ENCODE peak calls at places on chromosome 1, in ten cellular contexts. S, M, B, Y, V, J, D, I, H and C are unnamed samples. For H3K4me1, the result is how much of the 10 kb centered on the place peaks cover.

GRCh38 chr1:89260042-89260441 is 12.6 kb downstream of the GBP5 start:
- DNase-seq in S (no peak), M (no peak), B (no peak), Y (no peak), V (no peak), J (no peak), D (no peak), I (no peak), H (no peak), C (no peak)

GRCh38 chr1:62325076-62325475 is 5.8 kb upstream of the KANK4 start:
- DNase-seq in S (no peak), M (no peak), B (no peak), Y (no peak), V (no peak), J (no peak), D (no peak), I (no peak), H (no peak), C (peak)

GRCh38 chr1:34987018-34987417 is 1.9 kb upstream of the TMEM35B start:
- DNase-seq in S (no peak), M (no peak), B (no peak), Y (no peak), V (no peak), J (no peak), D (no peak), I (no peak), H (no peak), C (no peak)

GRCh38 chr1:2589331-2590232 is 3.0 kb downstream of the PRXL2B start:
- DNase-seq in S (no peak), M (no peak), B (no peak), Y (no peak), V (no peak), J (no peak), D (no peak), I (no peak), H (no peak), C (no peak)

GRCh38 chr1:205774277-205775014 is 836 bp downstream of the RAB29 start:
- DNase-seq in S (no peak), M (no peak), B (peak), Y (peak), V (no peak), J (no peak), D (no peak), I (no peak), H (peak), C (no peak)

GRCh38 chr1:170967042-170967910 is 31.9 kb downstream of the MROH9 start:
- DNase-seq in S (peak), M (no peak), B (no peak), Y (peak), V (peak), J (no peak), D (no peak), I (peak), H (no peak), C (no peak)

GRCh38 chr1:18293291-18293690 is 185.7 kb downstream of the IGSF21 start:
- DNase-seq in S (no peak), M (no peak), B (no peak), Y (no peak), V (no peak), J (no peak), D (no peak), I (no peak), H (peak), C (no peak)

GRCh38 chr1:89686520-89686919 is 53.6 kb downstream of the LRRC8C start:
- DNase-seq in S (no peak), M (no peak), B (no peak), Y (no peak), V (no peak), J (no peak), D (no peak), I (no peak), H (no peak), C (no peak)

GRCh38 chr1:30035522-30036228 is 687.7 kb downstream of the MATN1 start:
- DNase-seq in S (no peak), M (no peak), B (no peak), Y (no peak), V (no peak), J (no peak), D (no peak), I (no peak), H (no peak), C (no peak)

DNA sequence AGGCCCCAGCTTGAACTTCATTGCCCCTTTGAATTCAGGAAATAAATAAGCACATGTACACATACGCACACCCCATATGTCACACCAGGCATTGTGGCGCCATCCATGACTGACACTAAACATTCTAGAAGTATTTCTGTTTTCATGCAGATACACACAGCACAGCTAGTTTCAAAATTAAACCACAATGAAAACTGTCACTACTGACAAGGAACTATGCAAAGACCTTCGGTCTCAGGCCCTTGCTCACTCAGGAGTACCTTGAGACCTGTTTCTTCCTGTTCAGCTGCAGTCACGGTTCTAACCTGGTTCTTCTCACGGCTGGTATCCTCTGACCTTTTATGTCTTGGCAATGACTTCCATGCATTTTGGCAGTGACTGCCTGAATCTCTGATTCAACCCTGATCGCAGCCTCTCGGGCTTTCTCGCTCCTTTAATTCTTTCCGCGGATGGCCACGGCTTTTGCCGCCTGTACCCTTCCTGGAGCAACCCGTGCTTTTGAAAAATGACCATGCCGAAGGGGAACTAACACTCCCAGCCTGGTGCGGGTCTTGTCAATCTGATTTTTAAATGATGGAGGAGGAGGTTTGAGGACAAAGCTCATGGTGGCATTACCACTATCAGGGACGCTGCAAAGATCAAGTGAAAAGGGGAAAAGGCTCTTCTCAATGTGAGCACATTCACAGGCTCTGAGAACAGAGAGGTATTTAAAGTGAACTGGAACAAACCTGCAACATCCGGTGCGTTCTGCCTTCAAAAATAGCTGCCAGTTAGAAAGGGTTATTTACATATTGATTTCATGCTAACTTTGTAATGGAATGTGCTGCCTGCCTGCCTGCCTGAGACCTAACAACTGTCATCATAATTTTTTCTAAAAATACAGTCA is 384.6 kb downstream of the RRAGC start:
- DNase-seq in S (no peak), M (no peak), B (no peak), Y (no peak), V (no peak), J (no peak), D (no peak), I (no peak), H (peak), C (no peak)
- TF ChIP-seq POLR2A in S (no peak), M (no peak), B (no peak), Y (no peak), V (no peak), J (no peak), D (no peak), I (no peak), H (no peak), C (no peak)

DNA sequence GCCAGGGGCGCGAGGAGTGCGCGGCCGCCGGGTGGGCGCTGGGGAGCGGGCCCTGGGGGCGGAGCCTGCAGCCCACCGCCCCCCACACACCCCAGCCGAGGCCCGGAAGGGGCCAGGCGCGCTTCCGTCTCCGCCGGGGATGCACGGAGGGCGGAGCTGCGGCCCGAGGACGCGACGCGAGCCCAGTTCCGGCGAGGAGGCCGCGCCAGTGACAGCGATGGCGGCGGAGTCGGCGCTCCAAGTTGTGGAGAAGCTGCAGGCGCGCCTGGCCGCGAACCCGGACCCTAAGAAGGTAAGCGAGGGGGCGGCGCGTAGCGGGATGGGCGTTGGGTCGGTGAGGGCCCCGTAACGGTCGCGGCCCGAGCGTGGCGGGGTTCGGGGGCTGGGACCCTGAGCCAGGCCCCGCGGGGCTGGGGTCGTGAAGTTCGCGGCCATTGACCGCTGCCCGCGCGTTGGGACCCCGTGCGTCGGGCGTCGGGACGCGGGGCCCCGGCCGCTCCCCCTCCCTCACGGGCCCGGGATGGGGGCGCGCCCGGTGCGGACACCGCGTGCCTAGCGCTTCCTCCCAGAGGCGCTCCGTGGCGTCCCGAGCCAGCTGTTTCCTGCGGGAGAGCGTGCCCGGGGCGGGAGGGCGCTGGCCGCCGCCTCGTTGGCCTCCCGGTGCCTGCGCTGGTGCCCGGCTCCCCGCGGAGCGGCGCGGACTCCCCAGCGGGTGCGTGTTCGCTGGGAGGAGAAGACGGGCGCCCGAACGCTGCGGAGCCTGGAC is at the start of gene ELOA:
- DNase-seq in S (no peak), M (peak), B (peak), Y (peak), V (peak), J (peak), D (peak), I (peak), H (peak), C (peak)
- H3K4me1 ChIP-seq in S (under half), M (under half), B (under half), Y (under half), V (under half), J (under half), D (under half), I (under half), H (under half), C (under half)

GRCh38 chr1:112708002-112708448 is 1.1 kb upstream of the RHOC start:
- DNase-seq in S (no peak), M (no peak), B (no peak), Y (no peak), V (no peak), J (no peak), D (no peak), I (no peak), H (no peak), C (no peak)

GRCh38 chr1:112704908-112705627 is 1.9 kb downstream of the RHOC start:
- DNase-seq in S (peak), M (peak), B (peak), Y (peak), V (peak), J (peak), D (peak), I (peak), H (peak), C (peak)

GRCh38 chr1:112708489-112708888 is 1.6 kb upstream of the RHOC start:
- DNase-seq in S (no peak), M (no peak), B (peak), Y (no peak), V (no peak), J (no peak), D (no peak), I (no peak), H (no peak), C (no peak)

GRCh38 chr1:112707217-112708001 is 482 bp upstream of the RHOC start:
- DNase-seq in S (peak), M (peak), B (peak), Y (peak), V (peak), J (peak), D (peak), I (peak), H (peak), C (peak)

DNA sequence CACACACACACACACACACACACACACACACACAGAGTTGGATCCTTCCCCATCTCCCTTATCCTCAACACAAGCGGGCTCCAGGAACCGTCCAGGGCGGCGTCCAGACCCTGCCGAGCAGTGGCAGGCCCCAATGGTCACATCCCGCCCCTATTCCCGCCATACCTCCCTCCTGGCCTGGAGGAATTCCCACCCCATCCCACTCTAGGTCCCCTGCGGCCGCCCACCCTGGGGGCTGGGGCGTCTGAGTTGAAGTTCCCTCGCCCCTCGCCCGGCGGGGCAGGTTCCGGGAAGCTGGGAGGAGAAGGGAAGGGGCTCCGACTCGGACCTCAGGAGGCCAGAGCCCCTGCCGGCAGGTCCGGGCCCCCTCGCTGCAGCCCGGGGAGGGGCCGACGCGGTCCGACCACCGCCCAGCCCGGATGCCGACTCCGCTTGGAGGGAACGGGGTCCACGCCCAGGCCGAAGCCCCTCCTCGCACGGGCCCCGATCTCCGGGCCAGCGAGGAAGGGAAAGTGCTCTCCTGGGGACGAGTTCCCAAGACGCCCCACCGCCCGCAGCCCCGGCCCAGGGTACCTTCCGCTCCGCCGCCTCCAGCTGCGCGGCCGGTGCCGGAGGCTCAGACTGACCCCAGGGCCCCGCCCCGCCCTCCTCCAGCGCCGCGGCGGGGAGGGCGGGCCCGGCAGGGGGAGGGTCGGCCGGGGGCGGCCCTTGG is at the start of gene RHOC:
- DNase-seq in S (no peak), M (peak), B (peak), Y (peak), V (peak), J (peak), D (peak), I (peak), H (peak), C (no peak)
- TF ChIP-seq POLR2A in S (no peak), M (peak), B (peak), Y (peak), V (peak), J (peak), D (peak), I (peak), H (peak), C (peak)

DNA sequence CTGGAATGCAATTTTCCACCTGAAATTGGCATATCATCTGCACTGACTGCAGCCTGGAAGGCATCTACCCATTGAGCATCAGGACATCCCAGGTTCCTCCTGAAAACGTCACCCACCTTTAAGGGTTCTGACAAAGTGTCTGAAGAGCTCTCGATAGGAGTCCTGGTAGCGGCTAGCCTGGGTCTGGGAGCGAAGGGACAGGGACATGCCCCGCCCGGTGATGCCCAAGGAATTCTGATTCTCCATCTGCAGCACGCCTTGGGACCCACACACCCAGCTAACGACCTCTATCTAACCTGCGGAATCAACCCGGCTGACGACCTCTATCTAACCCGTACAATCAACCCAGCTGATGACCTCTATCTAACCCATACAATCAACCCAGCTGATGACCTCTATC is 13.3 kb upstream of the CCDC27 start:
- DNase-seq in S (no peak), M (no peak), B (no peak), Y (no peak), V (no peak), J (no peak), D (no peak), I (no peak), H (no peak), C (no peak)
- H3K4me1 ChIP-seq in S (under half), M (under half), B (under half), Y (under half), V (under half), J (under half), D (under half), I (under half), H (under half), C (under half)

DNA sequence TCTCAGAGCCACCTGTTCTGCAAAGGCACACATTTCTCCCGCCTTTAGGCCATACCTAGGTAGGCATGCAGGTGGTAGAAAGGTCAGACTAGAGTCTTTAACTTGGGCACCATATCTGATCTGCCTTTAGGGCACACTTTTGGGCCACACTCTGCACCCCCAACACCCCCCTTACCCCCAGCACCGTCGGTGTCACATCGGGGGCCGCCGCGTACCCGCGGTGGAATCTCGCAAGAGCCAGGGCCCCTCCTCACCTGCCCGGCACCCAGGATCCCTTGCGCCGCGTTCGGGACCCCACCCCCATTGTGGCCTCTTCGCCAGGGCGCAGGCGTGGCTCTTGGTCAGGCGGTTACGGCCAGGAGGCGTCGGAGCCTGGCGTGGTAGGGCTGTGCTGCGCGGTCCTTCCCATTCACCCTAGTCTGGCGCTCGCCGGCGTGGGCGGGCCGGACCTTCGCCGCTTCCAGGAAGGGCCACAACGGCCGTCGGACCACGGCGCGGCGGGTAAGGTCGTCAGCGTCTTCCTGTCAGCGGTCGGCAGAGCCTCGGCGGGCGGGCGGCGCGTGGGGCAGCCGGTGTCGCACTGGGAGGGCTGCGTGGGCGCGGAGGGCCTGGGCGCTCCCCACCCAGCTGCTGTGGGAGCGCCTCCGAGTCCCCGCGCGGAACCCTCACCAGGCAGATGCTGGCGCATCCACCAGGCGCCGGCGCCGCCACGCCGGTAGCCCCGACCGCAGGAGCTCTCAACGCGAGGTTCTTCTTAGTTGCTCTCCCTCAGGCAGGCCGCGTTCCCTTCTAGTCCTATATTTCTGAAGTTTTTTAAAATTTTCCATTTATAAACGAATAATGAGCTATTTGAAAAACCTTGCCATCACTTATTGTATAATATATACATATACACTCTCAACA is at the start of gene DNAH14:
- DNase-seq in S (peak), M (peak), B (peak), Y (peak), V (peak), J (peak), D (peak), I (peak), H (peak), C (no peak)
- TF ChIP-seq POLR2A in S (peak), M (no peak), B (peak), Y (peak), V (peak), J (peak), D (peak), I (peak), H (no peak), C (no peak)

DNA sequence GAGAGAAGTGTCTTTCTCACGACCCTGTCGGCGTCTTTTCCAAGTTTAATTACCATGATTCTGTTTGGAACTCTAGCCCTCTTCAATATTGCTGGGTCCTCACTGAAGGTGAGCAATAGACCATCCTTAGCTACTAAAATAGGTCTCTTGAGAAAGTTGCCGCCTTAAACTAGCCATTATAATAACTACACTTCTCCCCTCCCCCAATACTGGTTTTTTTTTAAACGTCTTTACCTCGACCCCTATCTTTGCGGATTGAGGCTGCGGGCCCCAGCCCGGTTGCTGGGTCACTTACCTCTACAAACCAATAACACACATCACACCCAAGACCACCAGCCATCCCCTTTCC is 672 bp downstream of the ENSA start:
- DNase-seq in S (no peak), M (no peak), B (no peak), Y (no peak), V (no peak), J (no peak), D (no peak), I (no peak), H (no peak), C (no peak)
- H3K4me1 ChIP-seq in S (under half), M (under half), B (under half), Y (under half), V (under half), J (under half), D (under half), I (under half), H (under half), C (under half)

GRCh38 chr1:6098303-6099215 is 52.9 kb downstream of the KCNAB2 start:
- DNase-seq in S (no peak), M (peak), B (no peak), Y (no peak), V (no peak), J (no peak), D (no peak), I (no peak), H (no peak), C (no peak)

GRCh38 chr1:6101826-6102225 is 56.1 kb downstream of the KCNAB2 start:
- DNase-seq in S (no peak), M (no peak), B (no peak), Y (no peak), V (no peak), J (no peak), D (no peak), I (no peak), H (no peak), C (no peak)

GRCh38 chr1:6099297-6099696 is 53.6 kb downstream of the KCNAB2 start:
- DNase-seq in S (no peak), M (no peak), B (no peak), Y (no peak), V (no peak), J (no peak), D (no peak), I (no peak), H (no peak), C (no peak)

GRCh38 chr1:6100801-6101783 is 55.4 kb downstream of the KCNAB2 start:
- DNase-seq in S (no peak), M (no peak), B (no peak), Y (no peak), V (no peak), J (no peak), D (no peak), I (no peak), H (no peak), C (no peak)

GRCh38 chr1:6099787-6100765 is 54.4 kb downstream of the KCNAB2 start:
- DNase-seq in S (no peak), M (no peak), B (no peak), Y (no peak), V (no peak), J (no peak), D (no peak), I (no peak), H (no peak), C (no peak)
- TF ChIP-seq POLR2A in S (no peak), M (no peak), B (no peak), Y (no peak), V (no peak), J (no peak), D (no peak), I (no peak), H (no peak), C (no peak)